ENCODE peak calls at places on chromosomes 16 and 17, in four cellular contexts. One of them, this sample, is unnamed.

GRCh38 chr16:81487301-81487720 is 42.7 kb downstream of the CMIP start:
- DNase-seq in fibroblast of lung: no peak
- DNase-seq in stomach: no peak
- DNase-seq in progenitor cell of endocrine pancreas: no peak
- DNase-seq in this sample: no peak

GRCh38 chr17:47705536-47706481 is 11.8 kb downstream of the TBKBP1 start:
- DNase-seq in fibroblast of lung: no peak
- DNase-seq in stomach: no peak
- DNase-seq in progenitor cell of endocrine pancreas: no peak
- DNase-seq in this sample: no peak

GRCh38 chr17:81716674-81716996 is 4.6 kb downstream of the SLC25A10 start:
- DNase-seq in fibroblast of lung: no peak
- DNase-seq in stomach: no peak
- DNase-seq in progenitor cell of endocrine pancreas: no peak
- DNase-seq in this sample: no peak

GRCh38 chr17:41417576-41418015 is 6.8 kb downstream of the KRT37 start:
- DNase-seq in fibroblast of lung: no peak
- DNase-seq in stomach: no peak
- DNase-seq in progenitor cell of endocrine pancreas: peak
- DNase-seq in this sample: no peak

GRCh38 chr16:75108792-75109731 is 7.5 kb downstream of the LDHD start:
- DNase-seq in fibroblast of lung: peak
- DNase-seq in stomach: peak
- DNase-seq in progenitor cell of endocrine pancreas: no peak
- DNase-seq in this sample: no peak

GRCh38 chr16:75206749-75207451 is at the start of gene CTRB2:
- DNase-seq in fibroblast of lung: no peak
- DNase-seq in stomach: no peak
- DNase-seq in progenitor cell of endocrine pancreas: no peak
- DNase-seq in this sample: no peak

GRCh38 chr17:30296499-30297038 is 4.8 kb upstream of the BLMH start:
- DNase-seq in fibroblast of lung: no peak
- DNase-seq in stomach: no peak
- DNase-seq in progenitor cell of endocrine pancreas: no peak
- DNase-seq in this sample: no peak

GRCh38 chr16:72894291-72895151 is 153.4 kb downstream of the ZFHX3 start:
- DNase-seq in fibroblast of lung: no peak
- DNase-seq in stomach: no peak
- DNase-seq in progenitor cell of endocrine pancreas: no peak
- DNase-seq in this sample: no peak

DNA sequence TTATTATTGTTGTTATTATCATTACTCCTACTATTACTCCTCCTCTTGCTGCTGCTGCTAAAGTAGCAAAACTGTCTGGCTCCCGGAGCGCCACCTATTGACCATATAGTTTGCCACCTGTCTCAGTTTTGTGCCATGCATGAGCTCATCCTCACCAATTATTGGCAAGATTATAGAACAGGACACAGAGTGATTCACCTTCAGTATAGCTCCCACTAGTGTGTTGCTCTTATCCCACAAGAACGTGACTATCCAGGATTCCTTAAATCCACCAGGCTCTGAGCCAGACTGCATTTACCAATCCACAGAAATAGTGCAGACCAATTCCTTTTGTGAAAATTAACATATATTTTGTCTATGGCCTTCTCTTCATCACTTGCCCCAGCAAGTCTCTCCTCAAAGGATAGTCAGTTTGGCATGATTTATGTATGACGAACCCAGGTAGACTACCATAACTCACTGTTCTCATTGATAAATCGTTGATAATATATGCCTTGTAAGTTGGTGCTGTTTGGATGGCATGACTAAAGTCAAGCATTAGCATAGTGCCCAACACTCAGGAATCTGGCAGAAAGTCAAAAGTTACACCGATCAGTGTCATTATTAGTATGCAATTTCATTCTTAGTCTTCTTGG is 405.5 kb upstream of the HSBP1 start:
- DNase-seq in fibroblast of lung: no peak
- DNase-seq in stomach: no peak
- DNase-seq in progenitor cell of endocrine pancreas: no peak
- DNase-seq in this sample: no peak
- TF ChIP-seq CTCF in fibroblast of lung: no peak
- TF ChIP-seq CTCF in stomach: no peak
- TF ChIP-seq CTCF in progenitor cell of endocrine pancreas: no peak
- TF ChIP-seq CTCF in this sample: peak

GRCh38 chr17:7220593-7221280 is 999 bp downstream of the ACADVL start:
- DNase-seq in fibroblast of lung: peak
- DNase-seq in stomach: peak
- DNase-seq in progenitor cell of endocrine pancreas: no peak
- DNase-seq in this sample: no peak
- TF ChIP-seq CTCF in fibroblast of lung: peak
- TF ChIP-seq CTCF in stomach: no peak
- TF ChIP-seq CTCF in progenitor cell of endocrine pancreas: peak
- TF ChIP-seq CTCF in this sample: peak

GRCh38 chr17:4551141-4551540 is 4.0 kb downstream of the MYBBP1A start:
- DNase-seq in fibroblast of lung: no peak
- DNase-seq in stomach: no peak
- DNase-seq in progenitor cell of endocrine pancreas: no peak
- DNase-seq in this sample: no peak
- TF ChIP-seq CTCF in fibroblast of lung: no peak
- TF ChIP-seq CTCF in stomach: no peak
- TF ChIP-seq CTCF in progenitor cell of endocrine pancreas: peak
- TF ChIP-seq CTCF in this sample: peak

GRCh38 chr16:8872967-8873865 is 4.4 kb upstream of the CARHSP1 start:
- DNase-seq in fibroblast of lung: no peak
- DNase-seq in stomach: no peak
- DNase-seq in progenitor cell of endocrine pancreas: no peak
- DNase-seq in this sample: no peak
- TF ChIP-seq CTCF in fibroblast of lung: peak
- TF ChIP-seq CTCF in stomach: no peak
- TF ChIP-seq CTCF in progenitor cell of endocrine pancreas: peak
- TF ChIP-seq CTCF in this sample: peak

GRCh38 chr16:83215417-83216001 is 588.7 kb downstream of the CDH13 start:
- DNase-seq in fibroblast of lung: peak
- DNase-seq in stomach: peak
- DNase-seq in progenitor cell of endocrine pancreas: peak
- DNase-seq in this sample: peak
- TF ChIP-seq CTCF in fibroblast of lung: peak
- TF ChIP-seq CTCF in stomach: no peak
- TF ChIP-seq CTCF in progenitor cell of endocrine pancreas: peak
- TF ChIP-seq CTCF in this sample: peak

GRCh38 chr16:55478827-55479559 is at the start of gene MMP2:
- DNase-seq in fibroblast of lung: peak
- DNase-seq in stomach: peak
- DNase-seq in progenitor cell of endocrine pancreas: peak
- DNase-seq in this sample: peak
- TF ChIP-seq CTCF in fibroblast of lung: no peak
- TF ChIP-seq CTCF in stomach: no peak
- TF ChIP-seq CTCF in progenitor cell of endocrine pancreas: no peak
- TF ChIP-seq CTCF in this sample: no peak

This sample was measured in neural crest cell.